ENCODE peak calls at places on chromosomes 6 and 20, in nine cellular contexts. A is right lobe of liver; C is CD8-positive, alpha-beta T cell; T is upper lobe of right lung; V is CD4-positive, CD25-positive, alpha-beta regulatory T cell; B is neuronal stem cell; E is A673; L is upper lobe of left lung; X is ovary. M is an unnamed sample. For H3K27me3, the result is how much of the 10 kb centered on the place peaks cover.

GRCh38 chr6:12709116-12709515 is 7.5 kb upstream of the PHACTR1 start:
- DNase-seq in B (no peak), A (no peak), V (no peak), L (no peak), T (no peak), X (no peak), E (no peak), C (no peak), M (peak)

GRCh38 chr6:166627875-166628849 is 1.1 kb upstream of the RPS6KA2 start:
- DNase-seq in T (peak), L (peak), A (peak), C (peak), X (peak), E (peak), V (peak), B (peak), M (peak)

GRCh38 chr6:52364480-52365166 is 2.7 kb downstream of the PAQR8 start:
- DNase-seq in A (no peak), X (no peak), L (no peak), E (no peak), V (no peak), T (no peak), C (no peak), B (no peak), M (no peak)

GRCh38 chr6:79076160-79076559 is 1.9 kb downstream of the PHIP start:
- DNase-seq in B (no peak), A (no peak), X (no peak), E (no peak), C (no peak), V (no peak), L (no peak), T (no peak), M (peak)

GRCh38 chr6:137323860-137324259 is 104.7 kb upstream of the IFNGR1 start:
- DNase-seq in A (no peak), V (no peak), C (no peak), E (peak), X (no peak), L (no peak), T (no peak), B (no peak), M (peak)

GRCh38 chr6:81838724-81839425 is 86.4 kb upstream of the TENT5A start:
- DNase-seq in L (no peak), T (no peak), A (no peak), C (no peak), V (no peak), B (no peak), X (no peak), E (peak), M (no peak)

GRCh38 chr6:37433657-37434271 is 743 bp downstream of the CMTR1 start:
- DNase-seq in B (no peak), T (no peak), X (no peak), A (peak), C (peak), E (peak), L (no peak), V (peak), M (no peak)

GRCh38 chr6:46648869-46649488 is 3.6 kb downstream of the CYP39A1 start:
- DNase-seq in L (no peak), E (no peak), T (no peak), X (no peak), B (no peak), A (no peak), V (no peak), C (no peak), M (peak)

GRCh38 chr6:159307246-159307790 is 138.1 kb downstream of the FNDC1 start:
- DNase-seq in X (no peak), B (no peak), A (no peak), E (no peak), V (no peak), L (no peak), C (no peak), T (no peak), M (no peak)

GRCh38 chr20:58907481-58908137 is 55.1 kb downstream of the GNAS start:
- DNase-seq in V (peak), L (no peak), X (peak), C (peak), A (peak), E (peak), B (no peak), T (peak), M (peak)

GRCh38 chr6:7727951-7728854 is 2.3 kb downstream of the BMP6 start:
- DNase-seq in X (peak), T (peak), C (no peak), E (peak), A (peak), L (peak), B (peak), V (no peak), M (no peak)

GRCh38 chr20:50213531-50214106 is 23.0 kb downstream of the CEBPB start:
- DNase-seq in X (no peak), A (no peak), B (no peak), E (no peak), C (no peak), T (no peak), V (no peak), L (no peak), M (no peak)

DNA sequence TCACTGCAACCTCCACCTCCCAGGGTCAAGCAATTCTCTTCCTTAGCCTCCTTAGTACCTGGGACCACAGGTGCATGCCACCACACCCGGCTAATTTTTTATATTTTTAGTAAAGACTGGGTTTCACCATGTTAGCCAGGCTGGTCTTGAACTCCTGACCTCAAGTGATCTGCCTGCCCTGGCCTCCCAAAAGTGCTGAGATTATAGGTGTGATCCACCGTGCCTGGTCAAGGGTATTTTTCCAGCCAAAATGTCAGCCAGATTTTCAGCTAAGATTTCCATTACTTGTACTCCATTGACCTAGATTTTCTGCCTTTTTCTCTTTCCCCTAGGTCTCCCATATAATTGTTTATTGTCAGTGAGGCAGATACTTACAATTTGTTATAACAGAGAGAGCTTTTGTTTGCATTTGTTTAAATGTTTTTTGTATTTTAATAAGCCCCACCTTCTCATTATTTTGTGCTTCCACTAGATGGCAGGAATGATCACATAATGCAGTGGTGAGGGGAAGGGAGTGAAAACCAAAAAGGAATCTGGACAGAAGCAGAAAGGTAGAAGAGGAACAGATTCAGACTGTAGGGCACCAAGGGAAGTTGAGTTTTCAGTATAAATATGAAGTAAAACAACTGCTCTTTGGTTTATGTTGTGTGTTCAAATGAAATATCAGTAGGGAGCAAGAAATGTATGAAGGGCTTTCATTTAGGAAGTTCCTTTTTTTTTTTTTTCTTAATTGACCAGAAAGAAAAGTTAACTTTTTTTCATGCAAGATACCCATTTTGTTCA is 29.7 kb downstream of the RPF2 start:
- DNase-seq in A (no peak), X (no peak), L (no peak), V (no peak), C (no peak), E (peak), T (no peak), B (peak), M (peak)
- H3K4me3 ChIP-seq in A (no peak), X (no peak), L (no peak), V (no peak), C (no peak), E (no peak), T (no peak), B (no peak), M (no peak)

DNA sequence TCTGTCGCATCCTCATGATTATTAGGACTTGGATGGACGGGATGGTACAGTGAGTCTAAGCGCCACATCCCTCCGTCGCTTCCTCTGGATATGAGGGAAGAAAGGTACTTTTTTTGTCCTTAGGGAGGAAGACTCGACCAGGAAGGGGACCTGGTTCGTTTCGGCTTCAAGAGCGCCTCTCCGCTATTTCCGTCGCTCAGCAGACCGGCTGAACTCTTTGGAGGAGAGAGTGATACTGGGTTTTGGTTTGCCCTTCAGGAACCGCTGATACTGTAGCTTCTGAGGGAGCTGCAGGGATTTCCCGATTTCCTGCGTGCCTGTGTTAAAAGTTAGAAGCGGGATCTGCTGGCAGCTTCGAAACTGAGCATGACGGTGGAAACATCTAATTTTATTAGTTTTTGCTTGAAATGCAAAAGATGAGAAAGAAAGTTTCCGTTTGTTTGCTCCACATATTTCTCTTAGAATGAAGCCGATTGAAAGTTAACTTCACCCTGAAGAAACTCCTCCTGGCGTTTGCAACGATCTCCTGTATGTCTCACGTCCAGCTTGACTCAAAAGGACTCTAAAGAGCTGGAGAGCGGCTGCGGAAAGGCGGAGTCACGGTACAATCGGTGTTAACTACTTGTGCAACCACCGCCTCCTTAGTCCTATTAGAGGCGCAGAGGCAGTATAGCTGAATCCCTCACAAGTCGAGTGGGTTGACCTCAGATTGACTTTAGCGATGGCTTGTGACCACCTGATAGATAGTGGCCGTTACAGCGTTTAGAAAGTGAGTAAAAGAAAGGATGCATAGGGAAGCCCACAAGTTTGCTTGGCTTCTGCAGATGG is 129.4 kb downstream of the TRIM27 start:
- DNase-seq in A (no peak), L (no peak), B (no peak), C (no peak), E (peak), T (no peak), X (no peak), V (no peak), M (peak)
- H3K27me3 ChIP-seq in A (under half), L (under half), B (under half), C (under half), E (under half), T (half or more), X (under half), V (half or more), M (under half)

DNA sequence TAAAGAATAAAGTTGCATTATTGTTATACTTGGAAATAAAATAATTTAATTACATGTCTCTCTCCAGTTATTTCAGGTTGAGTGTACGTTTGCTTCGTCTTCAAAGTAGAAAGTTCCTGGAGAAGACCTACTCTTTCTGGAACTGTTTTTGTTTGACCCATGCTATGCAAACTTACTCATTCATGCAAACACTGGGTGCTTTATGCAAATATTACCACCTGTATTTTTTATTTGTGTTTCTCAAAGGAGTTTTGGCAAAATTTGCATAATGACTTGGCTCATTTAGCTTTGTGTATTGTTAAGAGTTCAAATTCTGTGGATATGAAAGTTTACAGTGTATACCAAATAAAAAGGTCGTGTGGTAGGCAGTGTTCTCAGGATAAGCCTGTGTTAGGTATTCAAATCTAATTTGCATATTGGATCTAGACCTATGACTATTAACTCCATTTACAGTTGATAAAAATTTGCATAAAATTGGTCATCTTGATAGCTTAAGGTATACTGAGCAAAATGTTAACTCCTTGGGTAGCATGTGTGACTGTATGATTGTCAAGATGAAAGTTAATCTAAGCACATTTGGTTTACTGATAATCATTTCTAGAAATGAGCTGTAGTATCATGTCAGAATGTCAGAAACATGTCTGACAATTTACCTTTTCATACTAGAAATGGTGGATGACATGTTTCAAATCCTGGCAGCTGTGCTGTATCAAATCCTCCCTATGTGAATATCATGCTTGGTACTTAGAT is 65.2 kb downstream of the CDKAL1 start:
- DNase-seq in B (no peak), C (no peak), X (no peak), V (no peak), A (no peak), E (no peak), T (no peak), L (no peak), M (no peak)
- H3K4me3 ChIP-seq in B (no peak), C (no peak), X (no peak), V (no peak), A (no peak), E (no peak), T (no peak), L (no peak), M (no peak)

GRCh38 chr6:29757701-29758293 is 34.6 kb downstream of the HLA-F start:
- DNase-seq in B (no peak), X (no peak), C (no peak), L (no peak), V (no peak), E (no peak), A (no peak), T (no peak), M (no peak)

GRCh38 chr6:29753309-29753644 is 30.0 kb downstream of the HLA-F start:
- DNase-seq in X (no peak), C (no peak), L (no peak), B (no peak), E (no peak), A (no peak), V (no peak), T (no peak), M (no peak)

GRCh38 chr6:29757282-29757681 is 34.0 kb downstream of the HLA-F start:
- DNase-seq in X (no peak), B (no peak), E (no peak), A (no peak), V (no peak), L (no peak), T (no peak), C (no peak), M (no peak)

GRCh38 chr6:29752451-29753308 is 29.4 kb downstream of the HLA-F start:
- DNase-seq in T (peak), A (peak), X (peak), V (peak), E (peak), C (peak), L (peak), B (peak), M (peak)

DNA sequence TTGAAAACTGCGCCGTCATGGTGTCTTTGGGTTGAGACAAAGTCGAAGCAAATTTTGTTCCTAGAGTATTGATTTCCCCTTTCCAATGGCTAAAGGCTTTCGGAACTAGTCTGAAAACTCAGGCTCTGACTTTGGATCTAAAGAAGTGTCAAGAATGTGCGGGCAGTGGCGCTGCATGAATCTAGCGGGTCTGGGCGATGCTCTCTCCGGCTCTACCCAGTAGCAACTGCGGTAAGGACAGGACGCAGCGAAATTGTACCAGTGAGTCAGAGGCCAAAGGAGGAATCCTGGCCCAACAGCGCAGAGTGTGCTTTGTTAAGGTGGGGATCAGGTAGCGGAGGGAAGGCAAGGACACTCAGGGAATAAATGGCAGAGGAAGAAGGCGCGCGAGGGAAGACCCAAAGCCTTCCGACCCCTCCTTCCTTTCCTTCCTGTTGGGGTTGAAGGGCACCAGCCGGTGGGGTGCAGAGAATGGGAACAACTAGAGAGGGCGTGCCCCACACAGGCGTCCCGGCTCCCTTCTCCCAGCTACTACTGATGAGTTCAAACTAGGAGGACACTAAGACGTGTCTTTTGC is 32.1 kb downstream of the HLA-F start:
- DNase-seq in C (no peak), V (no peak), L (no peak), T (no peak), E (no peak), X (no peak), B (no peak), A (no peak), M (peak)
- H3K27me3 ChIP-seq in C (under half), V (under half), L (under half), T (under half), E (under half), X (under half), B (under half), A (under half), M (under half)

GRCh38 chr20:63536997-63537524 is at the start of gene PTK6:
- DNase-seq in X (no peak), E (no peak), A (peak), B (no peak), L (peak), C (no peak), V (no peak), T (peak), M (peak)

GRCh38 chr20:63539441-63540370 is 2.5 kb upstream of the PTK6 start:
- DNase-seq in T (no peak), L (peak), B (no peak), A (no peak), E (no peak), C (no peak), X (no peak), V (no peak), M (no peak)

GRCh38 chr20:63537525-63538203 is 488 bp upstream of the PTK6 start:
- DNase-seq in E (peak), T (peak), B (peak), V (peak), X (peak), C (peak), A (peak), L (peak), M (peak)

GRCh38 chr20:63539092-63539430 is 1.9 kb upstream of the PTK6 start:
- DNase-seq in E (no peak), L (peak), T (no peak), A (no peak), V (no peak), X (no peak), C (no peak), B (no peak), M (no peak)

DNA sequence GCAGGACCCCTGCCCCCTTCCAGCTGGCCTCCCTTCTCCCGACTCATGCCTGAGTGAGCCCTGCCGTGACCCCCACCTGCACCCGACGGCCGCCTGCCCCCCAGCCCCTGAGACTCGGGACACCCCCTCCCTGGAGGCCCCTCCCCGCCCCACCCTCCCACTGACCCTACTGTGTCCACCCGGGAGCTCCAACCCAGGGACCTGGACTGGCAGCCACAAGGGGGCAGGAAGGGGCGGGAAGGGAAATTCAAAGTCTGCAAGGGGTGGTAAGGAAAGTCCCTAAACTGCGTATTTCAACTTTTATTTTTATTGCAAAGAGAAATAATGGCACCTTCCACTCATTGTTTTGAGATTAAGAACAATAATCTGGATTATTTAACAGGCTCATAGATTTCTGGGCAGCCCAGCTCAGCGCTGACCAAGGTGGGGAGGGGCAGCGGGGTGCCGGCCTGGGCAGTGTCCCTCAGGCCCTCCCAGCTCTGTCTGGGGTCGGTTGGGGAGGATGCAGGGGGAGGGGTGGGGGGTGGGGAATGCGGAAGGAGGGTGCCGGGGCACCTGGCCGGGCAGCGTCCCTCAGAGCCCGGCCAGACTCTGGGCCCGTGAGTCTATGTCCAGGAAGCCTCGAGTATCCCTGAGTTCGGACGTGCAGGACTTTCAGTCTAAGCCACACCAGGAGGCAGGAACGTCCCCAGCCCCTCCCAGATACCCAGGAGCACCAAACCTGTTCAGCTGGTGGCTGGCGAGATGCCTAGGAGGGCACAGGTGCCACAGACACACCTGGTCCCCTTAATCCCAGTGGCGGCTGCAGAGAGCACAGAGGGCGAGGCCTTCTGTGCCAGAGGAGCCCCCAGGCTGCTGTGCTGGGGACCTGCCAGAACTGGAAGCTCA is 1.3 kb upstream of the PTK6 start:
- DNase-seq in B (no peak), E (no peak), C (no peak), L (peak), V (peak), A (no peak), T (peak), X (no peak), M (peak)
- H3K4me3 ChIP-seq in B (no peak), E (no peak), C (peak), L (peak), V (no peak), A (peak), T (peak), X (no peak), M (no peak)

DNA sequence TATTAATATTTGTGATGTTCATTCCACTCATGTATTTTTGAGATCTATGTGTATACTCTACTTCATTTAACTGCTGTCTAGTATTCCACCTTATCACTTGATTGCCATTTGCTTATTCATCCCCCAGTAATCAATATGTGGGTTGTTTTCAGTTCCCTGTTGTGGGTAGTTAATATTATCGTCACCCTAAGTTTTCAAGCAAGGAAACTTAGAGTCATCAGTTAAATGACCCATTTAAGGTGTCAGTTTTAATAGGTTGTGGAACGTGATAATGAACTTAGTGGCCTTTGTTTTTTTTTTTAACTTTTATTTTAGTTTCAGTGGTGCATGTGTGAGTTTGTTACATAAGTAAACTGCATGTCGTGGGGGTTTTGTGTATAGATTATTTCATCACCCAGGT is 90.3 kb downstream of the SLC24A3 start:
- DNase-seq in E (no peak), X (no peak), V (no peak), A (no peak), L (no peak), B (no peak), T (no peak), C (no peak), M (no peak)
- H3K27me3 ChIP-seq in E (under half), X (under half), V (under half), A (under half), L (under half), B (under half), T (under half), C (under half), M (under half)

M was measured in bronchial epithelial cell.